ENCODE peak calls at places on chromosomes 6 and 20, in four cellular contexts. G, S, D and V are unnamed samples.

GRCh38 chr6:135826225-135826804 is 25.2 kb upstream of the PDE7B start:
- DNase-seq in G (no peak), S (no peak), D (no peak), V (no peak)

GRCh38 chr6:39377530-39377929 is 55.0 kb upstream of the KCNK16 start:
- DNase-seq in G (peak; percentile 44), S (no peak), D (peak; percentile 74), V (peak; percentile 67)

GRCh38 chr6:144340541-144341371 is 55.6 kb downstream of the UTRN start:
- DNase-seq in G (no peak), S (no peak), D (no peak), V (no peak)

GRCh38 chr20:45985573-45985972 is 13.6 kb upstream of the ZNF335 start:
- DNase-seq in G (no peak), S (peak; percentile 24), D (no peak), V (no peak)

GRCh38 chr20:46931699-46932098 is 37.1 kb downstream of the EYA2 start:
- DNase-seq in G (no peak), S (no peak), D (no peak), V (no peak)

GRCh38 chr6:72890233-72890632 is 268.4 kb downstream of the KCNQ5 start:
- DNase-seq in G (no peak), S (no peak), D (no peak), V (no peak)

GRCh38 chr6:91697010-91697694 is 1110.3 kb upstream of the MAP3K7 start:
- DNase-seq in G (no peak), S (no peak), D (no peak), V (no peak)

GRCh38 chr6:92216717-92217116 is 1202.6 kb downstream of the EPHA7 start:
- DNase-seq in G (no peak), S (no peak), D (no peak), V (no peak)

GRCh38 chr20:50636601-50637539 is 54.5 kb downstream of the RIPOR3 start:
- DNase-seq in G (peak; percentile 35), S (no peak), D (no peak), V (no peak)

GRCh38 chr20:48467622-48468021 is 360.2 kb downstream of the PREX1 start:
- DNase-seq in G (peak; percentile 48), S (no peak), D (no peak), V (no peak)

GRCh38 chr20:22499475-22500174 is 84.7 kb downstream of the FOXA2 start:
- DNase-seq in G (no peak), S (no peak), D (no peak), V (no peak)

GRCh38 chr20:41141153-41141815 is 3.9 kb downstream of the PLCG1 start:
- DNase-seq in G (no peak), S (no peak), D (no peak), V (peak; percentile 72)

GRCh38 chr6:74603676-74604075 is 602.2 kb downstream of the COL12A1 start:
- DNase-seq in G (no peak), S (no peak), D (no peak), V (no peak)

GRCh38 chr20:15171016-15171415 is 833.6 kb upstream of the FLRT3 start:
- DNase-seq in G (no peak), S (no peak), D (no peak), V (no peak)

GRCh38 chr20:1671891-1672669 is 14.5 kb upstream of the SIRPG start:
- DNase-seq in G (no peak), S (no peak), D (no peak), V (no peak)

GRCh38 chr6:155185544-155185943 is 78.3 kb upstream of the CLDN20 start:
- DNase-seq in G (peak; percentile 31), S (no peak), D (peak; percentile 29), V (no peak)

GRCh38 chr6:144377586-144377985 is 92.5 kb downstream of the UTRN start:
- DNase-seq in G (no peak), S (no peak), D (no peak), V (no peak)

GRCh38 chr6:123841067-123841896 is 37.6 kb downstream of the NKAIN2 start:
- DNase-seq in G (no peak), S (no peak), D (no peak), V (no peak)

GRCh38 chr20:13200767-13201500 is 20.1 kb upstream of the ISM1 start:
- DNase-seq in G (no peak), S (no peak), D (peak; percentile 70), V (no peak)

GRCh38 chr20:3452690-3453089 is 18.1 kb upstream of the ATRN start:
- DNase-seq in G (no peak), S (no peak), D (no peak), V (no peak)

GRCh38 chr6:94300424-94301144 is 881.2 kb upstream of the EPHA7 start:
- DNase-seq in G (no peak), S (no peak), D (no peak), V (peak; percentile 66)

GRCh38 chr20:19212524-19213502 is at the start of gene SLC24A3:
- DNase-seq in G (peak; percentile 33), S (peak; percentile 90), D (peak; percentile 69), V (no peak)

GRCh38 chr6:100085162-100085431 is 91.1 kb upstream of the MCHR2 start:
- DNase-seq in G (no peak), S (no peak), D (no peak), V (no peak)

GRCh38 chr6:129635396-129636164 is 74.4 kb downstream of the ARHGAP18 start:
- DNase-seq in G (no peak), S (no peak), D (no peak), V (no peak)

GRCh38 chr6:164283574-164283973 is 869.1 kb downstream of the QKI start:
- DNase-seq in G (no peak), S (no peak), D (no peak), V (no peak)

GRCh38 chr6:36841756-36842155 is 2.5 kb upstream of the CPNE5 start:
- DNase-seq in G (no peak), S (no peak), D (no peak), V (no peak)

GRCh38 chr6:93677297-93677965 is 258.1 kb upstream of the EPHA7 start:
- DNase-seq in G (no peak), S (no peak), D (no peak), V (no peak)

GRCh38 chr6:38404900-38405556 is 234.7 kb downstream of the BTBD9 start:
- DNase-seq in G (no peak), S (no peak), D (no peak), V (no peak)

GRCh38 chr6:25279748-25280616 is 808 bp downstream of the CARMIL1 start:
- DNase-seq in G (peak; percentile 11), S (peak; percentile 56), D (peak; percentile 33), V (no peak)

GRCh38 chr20:58981564-58982364 is 708 bp downstream of the NELFCD start:
- DNase-seq in G (peak; percentile 22), S (no peak), D (peak; percentile 15), V (no peak)

GRCh38 chr6:52363222-52363867 is 1.4 kb downstream of the PAQR8 start:
- DNase-seq in G (no peak), S (no peak), D (no peak), V (no peak)

GRCh38 chr6:113049190-113049589 is 702.1 kb downstream of the RFPL4B start:
- DNase-seq in G (no peak), S (no peak), D (no peak), V (no peak)

GRCh38 chr20:35232575-35232974 is 6.1 kb downstream of the MMP24 start:
- DNase-seq in G (no peak), S (no peak), D (no peak), V (no peak)

GRCh38 chr6:22147983-22148797 is 148.6 kb downstream of the PRL start:
- DNase-seq in G (peak; percentile 43), S (peak; percentile 44), D (no peak), V (no peak)

DNA sequence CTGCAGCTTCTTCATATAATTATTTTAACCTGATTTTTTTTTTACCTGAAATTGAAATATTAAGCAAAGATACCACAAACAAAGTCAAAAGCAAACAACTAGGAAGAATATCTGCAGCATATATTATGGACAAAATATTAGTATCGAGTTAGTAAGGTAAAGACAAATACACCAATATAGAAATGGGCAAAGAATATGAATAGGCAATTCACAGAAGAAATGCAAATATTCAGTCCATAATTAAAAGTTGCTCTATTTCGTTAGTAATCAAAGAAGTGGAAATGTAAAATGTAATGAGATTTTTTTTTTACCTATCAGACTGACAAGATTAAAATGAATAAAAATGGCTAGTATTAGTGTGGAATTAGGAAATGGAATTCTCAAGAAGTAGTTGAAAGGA is 121.5 kb downstream of the CD83 start:
- DNase-seq in G (no peak), S (no peak), D (no peak), V (no peak)
- H3K36me3 ChIP-seq in G (no peaks in the 10 kb centered on the region), S (no peaks in the 10 kb centered on the region), D (no peaks in the 10 kb centered on the region), V (no peaks in the 10 kb centered on the region)

GRCh38 chr20:63588641-63589041 is 14.6 kb upstream of the HELZ2 start:
- DNase-seq in G (no peak), S (peak; percentile 42), D (no peak), V (no peak)
- H3K36me3 ChIP-seq in G (peaks cover 29% of the 10 kb centered on the region), S (peaks cover 50% of the 10 kb centered on the region), D (peaks cover 18% of the 10 kb centered on the region), V (peaks cover 43% of the 10 kb centered on the region)

GRCh38 chr20:11867286-11867921 is 50.3 kb upstream of the BTBD3 start:
- DNase-seq in G (no peak), S (no peak), D (no peak), V (no peak)
- H3K36me3 ChIP-seq in G (no peaks in the 10 kb centered on the region), S (no peaks in the 10 kb centered on the region), D (no peaks in the 10 kb centered on the region), V (no peaks in the 10 kb centered on the region)

DNA sequence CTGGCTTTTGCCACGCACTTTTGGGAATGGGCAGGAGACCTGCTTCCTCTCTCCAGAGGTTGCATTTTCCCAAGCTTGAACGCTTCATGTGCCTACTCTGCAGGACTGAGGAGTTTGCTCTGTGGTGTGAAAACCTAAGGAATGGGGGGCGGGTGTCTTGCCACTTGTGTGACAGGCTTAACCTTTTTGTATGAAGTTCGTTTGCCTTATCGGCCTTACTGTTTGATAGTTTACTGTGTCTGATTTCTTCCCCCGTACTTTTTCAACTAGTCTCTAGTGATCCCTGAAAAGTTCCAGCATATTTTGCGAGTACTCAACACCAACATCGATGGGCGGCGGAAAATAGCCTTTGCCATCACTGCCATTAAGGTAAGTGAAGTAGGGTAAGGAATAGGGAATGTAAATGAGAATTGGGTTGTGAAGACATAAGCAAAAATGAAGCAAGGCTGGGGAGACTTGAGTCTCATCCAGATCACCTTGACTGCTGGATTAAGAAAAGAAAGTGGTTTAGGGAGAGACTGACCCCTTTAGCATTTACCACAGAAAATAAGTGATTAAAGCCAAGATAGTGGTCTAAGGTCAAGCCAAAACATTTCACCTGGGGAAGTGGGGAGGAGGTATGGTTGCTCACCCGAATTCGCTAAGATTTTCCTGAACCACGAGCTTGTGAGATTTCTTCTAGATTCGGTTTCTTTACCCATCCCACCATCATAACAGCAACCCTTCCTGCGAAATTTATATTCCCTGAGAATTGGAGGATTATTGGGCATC is 668 bp downstream of the RPS18 start:
- DNase-seq in G (no peak), S (no peak), D (no peak), V (no peak)
- H3K36me3 ChIP-seq in G (peaks cover 55% of the 10 kb centered on the region), S (peaks cover 61% of the 10 kb centered on the region), D (peaks cover 34% of the 10 kb centered on the region), V (peaks cover 50% of the 10 kb centered on the region)